ENCODE peak calls at places on chromosomes 16 and 17, in eight cellular contexts. K is GM10248, G is mesothelial cell of epicardium, V is fibroblast of mammary gland, Q is kidney epithelial cell, L is A549, T is tibial artery, Z is OCI-LY7. J is an unnamed sample.

GRCh38 chr17:63491413-63491812 is 14.6 kb downstream of the ACE start:
- DNase-seq in Z (no peak), V (no peak), T (no peak), K (no peak), Q (no peak), L (no peak), G (no peak), J (peak; percentile 44)

GRCh38 chr16:23171234-23171948 is 11.2 kb upstream of the SCNN1G start:
- DNase-seq in V (peak; percentile 59), K (no peak), Q (no peak), G (no peak), Z (no peak), T (no peak), L (no peak), J (no peak)

GRCh38 chr17:73160980-73161630 is 3.7 kb upstream of the SSTR2 start:
- DNase-seq in Q (no peak), K (no peak), L (no peak), Z (no peak), G (no peak), T (no peak), V (no peak), J (no peak)

GRCh38 chr16:87836346-87836843 is 32.9 kb downstream of the SLC7A5 start:
- DNase-seq in V (no peak), L (no peak), Z (no peak), K (no peak), G (no peak), Q (no peak), T (no peak), J (no peak)

GRCh38 chr17:76727745-76728456 is 1.3 kb downstream of the METTL23 start:
- DNase-seq in V (no peak), Z (peak; percentile 75), G (no peak), K (no peak), L (no peak), T (no peak), Q (no peak), J (no peak)

GRCh38 chr17:74780443-74781238 is 4.5 kb upstream of the NAT9 start:
- DNase-seq in Q (no peak), Z (peak; percentile 89), L (peak; percentile 88), V (peak; percentile 12), G (no peak), K (no peak), T (no peak), J (no peak)

GRCh38 chr17:75345514-75346167 is 56.4 kb upstream of the SLC25A19 start:
- DNase-seq in Z (peak; percentile 98), V (no peak), T (no peak), Q (no peak), G (no peak), L (no peak), K (peak; percentile 71), J (no peak)

GRCh38 chr17:36135465-36135864 is 31.8 kb downstream of the CCL4 start:
- DNase-seq in G (no peak), Q (no peak), V (no peak), T (no peak), L (no peak), Z (no peak), K (no peak), J (no peak)

GRCh38 chr17:13582776-13583414 is 18.8 kb downstream of the HS3ST3A1 start:
- DNase-seq in T (no peak), V (no peak), G (no peak), Q (no peak), K (no peak), L (no peak), Z (peak; percentile 10), J (no peak)

GRCh38 chr17:31699281-31699680 is 159.8 kb downstream of the COPRS start:
- DNase-seq in Z (no peak), V (no peak), K (no peak), T (no peak), L (no peak), Q (no peak), G (no peak), J (no peak)

GRCh38 chr17:40312893-40313659 is 4.1 kb downstream of the RARA start:
- DNase-seq in L (no peak), V (no peak), Z (no peak), T (no peak), G (no peak), Q (no peak), K (no peak), J (no peak)

GRCh38 chr17:40315206-40315605 is 6.2 kb downstream of the RARA start:
- DNase-seq in Q (no peak), L (no peak), K (no peak), V (no peak), Z (no peak), G (no peak), T (peak; percentile 54), J (no peak)

GRCh38 chr17:40315678-40316570 is 6.9 kb downstream of the RARA start:
- DNase-seq in Z (no peak), K (no peak), Q (no peak), L (no peak), T (peak; percentile 65), V (no peak), G (no peak), J (peak; percentile 21)

GRCh38 chr17:40313660-40314556 is 4.9 kb downstream of the RARA start:
- DNase-seq in V (peak; percentile 44), K (no peak), G (no peak), T (peak; percentile 76), Z (no peak), Q (no peak), L (no peak), J (no peak)

DNA sequence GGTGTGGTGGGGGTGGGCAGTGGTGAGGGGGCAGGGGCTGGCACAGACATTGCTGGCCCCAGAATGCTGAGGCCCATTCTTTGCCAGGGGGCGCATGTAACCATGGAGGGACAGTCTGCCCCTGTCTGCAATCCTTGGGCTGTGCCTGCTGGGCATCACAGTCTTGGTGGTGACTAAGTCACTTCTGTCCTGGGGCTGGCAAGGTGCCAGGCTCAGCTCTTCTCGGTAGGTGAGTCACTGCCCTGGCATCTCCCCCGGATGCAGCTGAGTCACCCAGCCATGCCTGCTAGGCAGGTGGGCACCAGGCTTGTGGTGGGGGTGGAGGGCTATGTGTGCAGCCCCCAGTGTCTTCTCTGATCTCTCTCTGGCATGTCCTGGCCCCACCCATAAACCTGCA is 5.6 kb downstream of the RARA start:
- DNase-seq in L (peak; percentile 99), Z (no peak), K (no peak), T (peak; percentile 97), G (no peak), V (peak; percentile 89), Q (peak; percentile 93), J (peak; percentile 86)
- TF ChIP-seq CTCF in L (peak; percentile 14), Z (no peak), K (no peak), T (no peak), G (no peak), V (no peak), Q (peak; percentile 27), J (no peak)

DNA sequence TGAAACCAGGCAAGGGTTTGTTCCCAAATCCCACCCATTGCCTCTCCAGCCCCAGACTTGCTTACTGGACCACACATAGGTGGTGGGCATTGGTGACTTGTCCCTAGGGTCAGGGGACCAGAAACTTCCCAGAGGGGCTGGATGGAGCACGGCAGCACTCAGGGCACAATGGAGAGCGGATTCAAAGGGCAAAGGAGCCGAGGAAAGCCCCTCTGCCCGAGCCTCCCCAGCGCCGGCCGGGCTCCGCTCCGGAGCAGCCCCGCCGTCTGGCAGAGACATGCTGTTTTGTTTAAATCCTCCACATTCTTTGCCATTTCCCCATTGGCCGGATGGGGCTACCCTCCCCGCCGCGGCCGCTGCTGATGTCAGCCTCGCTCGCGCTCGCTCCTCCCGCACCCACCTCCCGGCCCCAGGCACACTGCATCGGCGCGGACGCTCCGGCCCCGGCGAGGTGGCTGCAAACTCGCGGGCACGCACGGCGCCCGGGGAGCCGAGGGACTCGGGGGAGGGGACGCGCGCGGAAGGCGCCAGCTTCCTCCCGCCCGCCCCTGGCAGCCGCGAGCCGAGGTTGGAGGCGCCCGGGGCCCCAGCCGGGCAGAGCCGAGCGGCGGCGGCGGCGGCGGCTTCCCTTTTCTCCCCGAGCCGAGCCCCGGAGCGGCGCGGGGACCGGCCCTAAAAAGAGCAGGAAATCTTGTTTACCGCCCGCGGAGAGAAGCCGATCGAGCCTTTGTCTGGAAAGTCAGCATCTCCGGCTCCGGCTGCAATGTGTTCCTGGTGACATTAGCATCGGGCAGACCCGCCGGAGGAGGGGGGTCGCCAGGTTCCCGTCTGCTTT is at the start of gene PITPNC1:
- DNase-seq in T (peak; percentile 91), V (peak; percentile 83), K (peak; percentile 86), Q (no peak), L (peak; percentile 86), G (peak; percentile 78), Z (peak; percentile 92), J (peak; percentile 89)
- TF ChIP-seq CTCF in T (peak; percentile 11), V (no peak), K (no peak), Q (no peak), L (peak; percentile 14), G (no peak), Z (peak; percentile 35), J (no peak)

GRCh38 chr16:4517812-4518211 is 20.8 kb downstream of the CDIP1 start:
- DNase-seq in K (no peak), V (peak; percentile 38), Z (peak; percentile 49), G (no peak), Q (no peak), L (peak; percentile 40), T (no peak), J (no peak)
- TF ChIP-seq CTCF in K (peak; percentile 62), V (peak; percentile 49), Z (peak; percentile 87), G (peak; percentile 28), Q (peak; percentile 76), L (peak; percentile 55), T (peak; percentile 32), J (peak; percentile 32)

GRCh38 chr17:80773243-80773991 is 218.2 kb upstream of the CHMP6 start:
- DNase-seq in Z (peak; percentile 76), V (no peak), T (peak; percentile 93), L (no peak), Q (no peak), G (no peak), K (no peak), J (no peak)
- TF ChIP-seq CTCF in Z (peak; percentile 72), V (no peak), T (no peak), L (no peak), Q (peak; percentile 1), G (no peak), K (no peak), J (no peak)

DNA sequence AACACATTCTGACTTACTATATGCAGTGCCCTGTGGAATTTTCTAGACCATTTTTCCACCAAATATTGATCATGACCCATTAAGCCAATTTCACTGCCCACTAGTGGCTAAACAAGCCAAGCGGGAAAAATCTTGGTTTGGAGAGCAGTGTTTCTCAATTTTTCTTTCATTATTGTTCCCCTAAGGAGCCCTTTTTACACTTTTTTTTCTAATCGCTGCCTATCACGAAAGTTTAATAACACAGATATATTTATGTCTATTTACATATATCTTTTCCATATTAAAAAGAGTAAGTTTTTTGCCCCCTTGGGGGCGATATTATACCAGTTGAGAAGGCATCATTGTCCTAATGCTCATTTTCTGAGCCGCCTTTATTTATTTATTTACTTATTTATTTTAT is 10.8 kb upstream of the TLCD3B start:
- DNase-seq in V (peak; percentile 50), Z (peak; percentile 39), T (no peak), G (no peak), L (no peak), K (no peak), Q (no peak), J (no peak)
- TF ChIP-seq CTCF in V (peak; percentile 27), Z (peak; percentile 76), T (peak; percentile 47), G (peak; percentile 60), L (peak; percentile 72), K (no peak), Q (peak; percentile 51), J (peak; percentile 59)

GRCh38 chr17:38733315-38734234 is 3.4 kb downstream of the CISD3 start:
- DNase-seq in G (no peak), Z (peak; percentile 78), K (no peak), L (peak; percentile 75), V (no peak), Q (no peak), T (no peak), J (no peak)
- TF ChIP-seq CTCF in G (no peak), Z (peak; percentile 76), K (peak; percentile 43), L (no peak), V (peak; percentile 18), Q (peak; percentile 36), T (no peak), J (peak; percentile 12)

GRCh38 chr16:52581530-52581929 is 34.6 kb upstream of the TOX3 start:
- DNase-seq in K (no peak), Z (no peak), L (no peak), G (no peak), Q (no peak), T (no peak), V (no peak), J (no peak)
- TF ChIP-seq CTCF in K (no peak), Z (peak; percentile 37), L (no peak), G (no peak), Q (peak; percentile 21), T (no peak), V (no peak), J (no peak)